ENCODE peak calls at places on chromosomes 11 and 22, in ten cellular contexts. One of them, this sample, is unnamed.
A peak's percentile ranks its signal among the peaks of the same experiment; 100 is the strongest.

GRCh38 chr22:49602481-49602880 is 225.2 kb downstream of the BRD1 start:
- DNase-seq in fibroblast of lung: no peak
- DNase-seq in body of pancreas: no peak
- DNase-seq in endothelial cell: no peak
- DNase-seq in GM23248: no peak
- DNase-seq in NCI-H510A treated with DMSO at 0.1 percent for 48 hours: no peak
- DNase-seq in NCI-H345: no peak
- DNase-seq in EL: no peak
- DNase-seq in AG10803: no peak
- DNase-seq in T-cell: no peak
- DNase-seq in this sample: no peak

GRCh38 chr11:16902182-16902581 is 112.0 kb downstream of the PLEKHA7 start:
- DNase-seq in fibroblast of lung: no peak
- DNase-seq in NCI-H510A treated with DMSO at 0.1 percent for 48 hours: no peak
- DNase-seq in NCI-H345: no peak
- DNase-seq in GM23248: no peak
- DNase-seq in body of pancreas: no peak
- DNase-seq in T-cell: no peak
- DNase-seq in AG10803: no peak
- DNase-seq in endothelial cell: no peak
- DNase-seq in EL: no peak
- DNase-seq in this sample: no peak

GRCh38 chr22:17119481-17120202 is 1.5 kb downstream of the TMEM121B start:
- DNase-seq in body of pancreas: peak; percentile 53
- DNase-seq in T-cell: no peak
- DNase-seq in endothelial cell: peak; percentile 67
- DNase-seq in EL: no peak
- DNase-seq in fibroblast of lung: peak; percentile 17
- DNase-seq in NCI-H345: no peak
- DNase-seq in NCI-H510A treated with DMSO at 0.1 percent for 48 hours: no peak
- DNase-seq in GM23248: peak; percentile 24
- DNase-seq in AG10803: no peak
- DNase-seq in this sample: no peak

GRCh38 chr11:14974723-14975587 is 2.8 kb upstream of the CALCA start:
- DNase-seq in NCI-H345: no peak
- DNase-seq in endothelial cell: peak; percentile 78
- DNase-seq in AG10803: peak; percentile 23
- DNase-seq in fibroblast of lung: peak; percentile 56
- DNase-seq in GM23248: peak; percentile 64
- DNase-seq in EL: peak; percentile 49
- DNase-seq in NCI-H510A treated with DMSO at 0.1 percent for 48 hours: peak; percentile 17
- DNase-seq in body of pancreas: peak; percentile 68
- DNase-seq in T-cell: peak; percentile 59
- DNase-seq in this sample: peak; percentile 80

GRCh38 chr22:25141994-25142620 is 57.6 kb upstream of the CRYBB3 start:
- DNase-seq in GM23248: no peak
- DNase-seq in NCI-H510A treated with DMSO at 0.1 percent for 48 hours: no peak
- DNase-seq in fibroblast of lung: no peak
- DNase-seq in EL: no peak
- DNase-seq in NCI-H345: no peak
- DNase-seq in body of pancreas: no peak
- DNase-seq in endothelial cell: no peak
- DNase-seq in T-cell: no peak
- DNase-seq in AG10803: no peak
- DNase-seq in this sample: no peak

GRCh38 chr22:43953988-43954771 is 1.1 kb upstream of the SAMM50 start:
- DNase-seq in NCI-H510A treated with DMSO at 0.1 percent for 48 hours: no peak
- DNase-seq in GM23248: no peak
- DNase-seq in fibroblast of lung: no peak
- DNase-seq in AG10803: no peak
- DNase-seq in T-cell: no peak
- DNase-seq in body of pancreas: no peak
- DNase-seq in endothelial cell: no peak
- DNase-seq in NCI-H345: no peak
- DNase-seq in EL: no peak
- DNase-seq in this sample: no peak

GRCh38 chr11:2943711-2944118 is 14.5 kb upstream of the PHLDA2 start:
- DNase-seq in NCI-H345: peak; percentile 36
- DNase-seq in NCI-H510A treated with DMSO at 0.1 percent for 48 hours: no peak
- DNase-seq in fibroblast of lung: no peak
- DNase-seq in T-cell: no peak
- DNase-seq in AG10803: no peak
- DNase-seq in GM23248: peak; percentile 57
- DNase-seq in endothelial cell: no peak
- DNase-seq in EL: no peak
- DNase-seq in body of pancreas: peak; percentile 66
- DNase-seq in this sample: no peak

GRCh38 chr11:3243880-3244279 is 11.7 kb upstream of the MRGPRE start:
- DNase-seq in NCI-H345: no peak
- DNase-seq in AG10803: no peak
- DNase-seq in body of pancreas: no peak
- DNase-seq in fibroblast of lung: no peak
- DNase-seq in endothelial cell: no peak
- DNase-seq in EL: no peak
- DNase-seq in NCI-H510A treated with DMSO at 0.1 percent for 48 hours: no peak
- DNase-seq in T-cell: no peak
- DNase-seq in GM23248: no peak
- DNase-seq in this sample: no peak

GRCh38 chr22:33848251-33848650 is 72.0 kb downstream of the LARGE1 start:
- DNase-seq in endothelial cell: no peak
- DNase-seq in GM23248: peak; percentile 35
- DNase-seq in fibroblast of lung: no peak
- DNase-seq in T-cell: no peak
- DNase-seq in NCI-H345: no peak
- DNase-seq in AG10803: no peak
- DNase-seq in body of pancreas: no peak
- DNase-seq in EL: no peak
- DNase-seq in NCI-H510A treated with DMSO at 0.1 percent for 48 hours: no peak
- DNase-seq in this sample: no peak

GRCh38 chr11:2164861-2165555 is 4.0 kb upstream of the INS start:
- DNase-seq in endothelial cell: no peak
- DNase-seq in GM23248: peak; percentile 29
- DNase-seq in EL: no peak
- DNase-seq in body of pancreas: peak; percentile 49
- DNase-seq in NCI-H345: no peak
- DNase-seq in NCI-H510A treated with DMSO at 0.1 percent for 48 hours: no peak
- DNase-seq in AG10803: no peak
- DNase-seq in T-cell: no peak
- DNase-seq in fibroblast of lung: no peak
- DNase-seq in this sample: no peak

GRCh38 chr11:104625246-104625645 is 273.0 kb downstream of the CASP12 start:
- DNase-seq in GM23248: peak; percentile 51
- DNase-seq in fibroblast of lung: peak; percentile 32
- DNase-seq in AG10803: peak; percentile 17
- DNase-seq in NCI-H345: no peak
- DNase-seq in NCI-H510A treated with DMSO at 0.1 percent for 48 hours: no peak
- DNase-seq in EL: peak; percentile 39
- DNase-seq in T-cell: no peak
- DNase-seq in endothelial cell: no peak
- DNase-seq in body of pancreas: no peak
- DNase-seq in this sample: no peak

GRCh38 chr22:49417833-49418232 is 409.8 kb downstream of the BRD1 start:
- DNase-seq in AG10803: no peak
- DNase-seq in endothelial cell: no peak
- DNase-seq in fibroblast of lung: no peak
- DNase-seq in NCI-H345: no peak
- DNase-seq in T-cell: no peak
- DNase-seq in GM23248: no peak
- DNase-seq in NCI-H510A treated with DMSO at 0.1 percent for 48 hours: no peak
- DNase-seq in body of pancreas: no peak
- DNase-seq in EL: no peak
- DNase-seq in this sample: no peak

GRCh38 chr11:70507466-70508230 is 109.3 kb downstream of the CTTN start:
- DNase-seq in NCI-H510A treated with DMSO at 0.1 percent for 48 hours: no peak
- DNase-seq in body of pancreas: no peak
- DNase-seq in T-cell: no peak
- DNase-seq in endothelial cell: no peak
- DNase-seq in EL: no peak
- DNase-seq in AG10803: no peak
- DNase-seq in NCI-H345: no peak
- DNase-seq in fibroblast of lung: no peak
- DNase-seq in GM23248: no peak
- DNase-seq in this sample: peak; percentile 42

GRCh38 chr11:110991621-110992355 is 253.7 kb upstream of the POU2AF2 start:
- DNase-seq in endothelial cell: no peak
- DNase-seq in fibroblast of lung: peak; percentile 44
- DNase-seq in AG10803: peak; percentile 85
- DNase-seq in NCI-H345: no peak
- DNase-seq in GM23248: peak; percentile 84
- DNase-seq in body of pancreas: peak; percentile 10
- DNase-seq in EL: no peak
- DNase-seq in NCI-H510A treated with DMSO at 0.1 percent for 48 hours: no peak
- DNase-seq in T-cell: no peak
- DNase-seq in this sample: peak; percentile 77

GRCh38 chr11:34345012-34345804 is 12.6 kb downstream of the ABTB2 start:
- DNase-seq in fibroblast of lung: peak; percentile 73
- DNase-seq in T-cell: no peak
- DNase-seq in body of pancreas: peak; percentile 29
- DNase-seq in NCI-H510A treated with DMSO at 0.1 percent for 48 hours: peak; percentile 41
- DNase-seq in EL: peak; percentile 97
- DNase-seq in AG10803: peak; percentile 97
- DNase-seq in endothelial cell: no peak
- DNase-seq in NCI-H345: peak; percentile 60
- DNase-seq in GM23248: peak; percentile 89
- DNase-seq in this sample: no peak

GRCh38 chr11:1384206-1384965 is 5.3 kb upstream of the BRSK2 start:
- DNase-seq in endothelial cell: no peak
- DNase-seq in GM23248: peak; percentile 43
- DNase-seq in T-cell: no peak
- DNase-seq in body of pancreas: no peak
- DNase-seq in fibroblast of lung: no peak
- DNase-seq in EL: no peak
- DNase-seq in NCI-H345: no peak
- DNase-seq in NCI-H510A treated with DMSO at 0.1 percent for 48 hours: no peak
- DNase-seq in AG10803: peak; percentile 16
- DNase-seq in this sample: no peak

GRCh38 chr11:63635762-63636465 is 21.7 kb upstream of the PLAAT3 start:
- DNase-seq in GM23248: peak; percentile 74
- DNase-seq in EL: peak; percentile 60
- DNase-seq in NCI-H510A treated with DMSO at 0.1 percent for 48 hours: peak; percentile 15
- DNase-seq in fibroblast of lung: peak; percentile 71
- DNase-seq in body of pancreas: peak; percentile 69
- DNase-seq in AG10803: peak; percentile 58
- DNase-seq in endothelial cell: peak; percentile 71
- DNase-seq in T-cell: peak; percentile 74
- DNase-seq in NCI-H345: peak; percentile 18
- DNase-seq in this sample: no peak

GRCh38 chr11:16804104-16804947 is 65.9 kb downstream of the C11orf58 start:
- DNase-seq in T-cell: no peak
- DNase-seq in NCI-H345: no peak
- DNase-seq in endothelial cell: no peak
- DNase-seq in AG10803: peak; percentile 19
- DNase-seq in NCI-H510A treated with DMSO at 0.1 percent for 48 hours: no peak
- DNase-seq in GM23248: no peak
- DNase-seq in fibroblast of lung: peak; percentile 92
- DNase-seq in EL: no peak
- DNase-seq in body of pancreas: no peak
- DNase-seq in this sample: no peak

GRCh38 chr11:61923166-61924015 is 6.0 kb upstream of the RAB3IL1 start:
- DNase-seq in endothelial cell: no peak
- DNase-seq in GM23248: peak; percentile 72
- DNase-seq in body of pancreas: peak; percentile 80
- DNase-seq in fibroblast of lung: peak; percentile 73
- DNase-seq in AG10803: peak; percentile 72
- DNase-seq in NCI-H510A treated with DMSO at 0.1 percent for 48 hours: no peak
- DNase-seq in NCI-H345: no peak
- DNase-seq in EL: no peak
- DNase-seq in T-cell: no peak
- DNase-seq in this sample: peak; percentile 94

GRCh38 chr11:3892156-3892555 is 36.7 kb downstream of the STIM1 start:
- DNase-seq in body of pancreas: no peak
- DNase-seq in AG10803: no peak
- DNase-seq in T-cell: no peak
- DNase-seq in EL: no peak
- DNase-seq in fibroblast of lung: no peak
- DNase-seq in NCI-H345: no peak
- DNase-seq in NCI-H510A treated with DMSO at 0.1 percent for 48 hours: no peak
- DNase-seq in endothelial cell: no peak
- DNase-seq in GM23248: no peak
- DNase-seq in this sample: no peak

GRCh38 chr11:65653229-65654225 is 9.2 kb downstream of the RELA start:
- DNase-seq in fibroblast of lung: no peak
- DNase-seq in T-cell: no peak
- DNase-seq in NCI-H345: no peak
- DNase-seq in EL: no peak
- DNase-seq in endothelial cell: no peak
- DNase-seq in GM23248: peak; percentile 43
- DNase-seq in NCI-H510A treated with DMSO at 0.1 percent for 48 hours: peak; percentile 54
- DNase-seq in AG10803: no peak
- DNase-seq in body of pancreas: peak; percentile 52
- DNase-seq in this sample: no peak

This sample was measured in posterior vena cava.